ENCODE peak calls at places on chromosomes 6 and 20, in five cellular contexts. One of them, this sample, is unnamed. For H3K4me1 and H3K27me3, the result is how much of the 10 kb centered on the place peaks cover.

GRCh38 chr6:87731818-87732661 is 30.0 kb upstream of the AKIRIN2 start:
- DNase-seq in right lobe of liver: peak
- DNase-seq in CD4-positive, CD25-positive, alpha-beta regulatory T cell: peak
- DNase-seq in naive thymus-derived CD4-positive, alpha-beta T cell: peak
- DNase-seq in foreskin keratinocyte: peak
- DNase-seq in this sample: peak

GRCh38 chr6:8958894-8959511 is 523.7 kb upstream of the SLC35B3 start:
- DNase-seq in right lobe of liver: no peak
- DNase-seq in CD4-positive, CD25-positive, alpha-beta regulatory T cell: no peak
- DNase-seq in naive thymus-derived CD4-positive, alpha-beta T cell: no peak
- DNase-seq in foreskin keratinocyte: no peak
- DNase-seq in this sample: no peak

GRCh38 chr20:20233041-20233514 is 134.8 kb upstream of the INSM1 start:
- DNase-seq in right lobe of liver: no peak
- DNase-seq in CD4-positive, CD25-positive, alpha-beta regulatory T cell: no peak
- DNase-seq in naive thymus-derived CD4-positive, alpha-beta T cell: no peak
- DNase-seq in foreskin keratinocyte: no peak
- DNase-seq in this sample: no peak

GRCh38 chr6:167565884-167566491 is 241.1 kb downstream of the TTLL2 start:
- DNase-seq in right lobe of liver: no peak
- DNase-seq in CD4-positive, CD25-positive, alpha-beta regulatory T cell: no peak
- DNase-seq in naive thymus-derived CD4-positive, alpha-beta T cell: no peak
- DNase-seq in foreskin keratinocyte: no peak
- DNase-seq in this sample: no peak

GRCh38 chr20:4153251-4153650 is 137.9 kb upstream of the RNF24 start:
- DNase-seq in right lobe of liver: no peak
- DNase-seq in CD4-positive, CD25-positive, alpha-beta regulatory T cell: no peak
- DNase-seq in naive thymus-derived CD4-positive, alpha-beta T cell: no peak
- DNase-seq in foreskin keratinocyte: no peak
- DNase-seq in this sample: no peak

GRCh38 chr20:8964944-8965562 is 103.8 kb upstream of the PLCB4 start:
- DNase-seq in right lobe of liver: no peak
- DNase-seq in CD4-positive, CD25-positive, alpha-beta regulatory T cell: no peak
- DNase-seq in naive thymus-derived CD4-positive, alpha-beta T cell: no peak
- DNase-seq in foreskin keratinocyte: no peak
- DNase-seq in this sample: no peak

GRCh38 chr6:15260099-15260821 is 14.4 kb downstream of the JARID2 start:
- DNase-seq in right lobe of liver: no peak
- DNase-seq in CD4-positive, CD25-positive, alpha-beta regulatory T cell: no peak
- DNase-seq in naive thymus-derived CD4-positive, alpha-beta T cell: no peak
- DNase-seq in foreskin keratinocyte: no peak
- DNase-seq in this sample: no peak

GRCh38 chr20:45266977-45267376 is 12.6 kb upstream of the SLPI start:
- DNase-seq in right lobe of liver: no peak
- DNase-seq in CD4-positive, CD25-positive, alpha-beta regulatory T cell: no peak
- DNase-seq in naive thymus-derived CD4-positive, alpha-beta T cell: no peak
- DNase-seq in foreskin keratinocyte: no peak
- DNase-seq in this sample: no peak

GRCh38 chr6:157760589-157761330 is 62.3 kb upstream of the SNX9 start:
- DNase-seq in right lobe of liver: no peak
- DNase-seq in CD4-positive, CD25-positive, alpha-beta regulatory T cell: no peak
- DNase-seq in naive thymus-derived CD4-positive, alpha-beta T cell: no peak
- DNase-seq in foreskin keratinocyte: peak
- DNase-seq in this sample: no peak

GRCh38 chr6:18115356-18115755 is 7.1 kb downstream of the NHLRC1 start:
- DNase-seq in right lobe of liver: no peak
- DNase-seq in CD4-positive, CD25-positive, alpha-beta regulatory T cell: peak
- DNase-seq in naive thymus-derived CD4-positive, alpha-beta T cell: no peak
- DNase-seq in foreskin keratinocyte: peak
- DNase-seq in this sample: no peak

GRCh38 chr6:149480502-149481280 is 4.1 kb downstream of the ZC3H12D start:
- DNase-seq in right lobe of liver: no peak
- DNase-seq in CD4-positive, CD25-positive, alpha-beta regulatory T cell: no peak
- DNase-seq in naive thymus-derived CD4-positive, alpha-beta T cell: no peak
- DNase-seq in foreskin keratinocyte: no peak
- DNase-seq in this sample: peak
- H3K4me1 ChIP-seq in right lobe of liver: under half
- H3K4me1 ChIP-seq in CD4-positive, CD25-positive, alpha-beta regulatory T cell: half or more
- H3K4me1 ChIP-seq in naive thymus-derived CD4-positive, alpha-beta T cell: under half
- H3K4me1 ChIP-seq in foreskin keratinocyte: under half
- H3K4me1 ChIP-seq in this sample: half or more

GRCh38 chr20:57260959-57261357 is 5.5 kb downstream of the BMP7 start:
- DNase-seq in right lobe of liver: no peak
- DNase-seq in CD4-positive, CD25-positive, alpha-beta regulatory T cell: no peak
- DNase-seq in naive thymus-derived CD4-positive, alpha-beta T cell: no peak
- DNase-seq in foreskin keratinocyte: no peak
- DNase-seq in this sample: no peak
- H3K27me3 ChIP-seq in right lobe of liver: under half
- H3K27me3 ChIP-seq in CD4-positive, CD25-positive, alpha-beta regulatory T cell: under half
- H3K27me3 ChIP-seq in naive thymus-derived CD4-positive, alpha-beta T cell: under half
- H3K27me3 ChIP-seq in foreskin keratinocyte: half or more
- H3K27me3 ChIP-seq in this sample: under half

DNA sequence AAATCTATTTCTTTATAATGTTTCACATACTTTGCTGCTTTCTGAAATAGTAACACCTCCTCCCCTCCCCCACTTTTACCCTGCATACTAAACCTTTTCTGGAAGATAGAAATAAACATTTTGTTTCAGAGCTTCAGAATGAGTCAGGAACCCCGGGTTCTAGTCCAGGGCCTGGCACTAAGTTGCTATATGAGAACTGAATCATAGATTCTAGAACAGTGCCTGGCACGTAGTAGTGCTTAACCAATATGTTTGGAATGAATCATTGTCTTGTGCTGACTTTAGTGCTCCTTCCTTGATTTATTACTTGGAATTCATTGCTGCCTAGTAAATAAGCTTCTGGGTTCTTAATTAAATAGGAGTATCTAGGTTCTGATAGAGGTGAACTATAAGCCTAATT is 18.4 kb downstream of the TAB2 start:
- DNase-seq in right lobe of liver: no peak
- DNase-seq in CD4-positive, CD25-positive, alpha-beta regulatory T cell: peak
- DNase-seq in naive thymus-derived CD4-positive, alpha-beta T cell: no peak
- DNase-seq in foreskin keratinocyte: peak
- DNase-seq in this sample: no peak
- H3K4me1 ChIP-seq in right lobe of liver: half or more
- H3K4me1 ChIP-seq in CD4-positive, CD25-positive, alpha-beta regulatory T cell: half or more
- H3K4me1 ChIP-seq in naive thymus-derived CD4-positive, alpha-beta T cell: under half
- H3K4me1 ChIP-seq in foreskin keratinocyte: half or more
- H3K4me1 ChIP-seq in this sample: half or more

DNA sequence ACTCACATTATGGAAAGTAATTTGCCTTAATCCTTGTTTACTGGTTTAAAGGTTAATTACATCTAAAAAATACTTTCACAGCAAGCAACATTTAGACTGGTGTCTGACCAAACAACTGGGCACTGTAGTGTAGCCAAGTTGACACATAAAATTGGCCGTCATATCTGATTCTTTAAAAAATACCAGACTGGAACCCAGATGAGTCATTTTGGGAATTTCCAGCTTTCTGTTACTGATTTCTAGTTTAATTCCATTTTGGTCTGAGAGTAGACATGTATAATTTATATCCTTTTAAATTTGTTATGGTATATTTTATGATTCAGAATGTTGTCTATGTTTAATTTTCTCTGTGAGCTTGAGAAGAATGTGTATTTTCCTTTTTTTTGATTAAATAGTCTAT is 44.1 kb downstream of the SCP2D1 start:
- DNase-seq in right lobe of liver: no peak
- DNase-seq in CD4-positive, CD25-positive, alpha-beta regulatory T cell: no peak
- DNase-seq in naive thymus-derived CD4-positive, alpha-beta T cell: no peak
- DNase-seq in foreskin keratinocyte: no peak
- DNase-seq in this sample: no peak
- H3K27me3 ChIP-seq in right lobe of liver: under half
- H3K27me3 ChIP-seq in CD4-positive, CD25-positive, alpha-beta regulatory T cell: under half
- H3K27me3 ChIP-seq in naive thymus-derived CD4-positive, alpha-beta T cell: under half
- H3K27me3 ChIP-seq in foreskin keratinocyte: under half
- H3K27me3 ChIP-seq in this sample: under half

GRCh38 chr6:129938242-129939020 is 77.3 kb upstream of the TMEM244 start:
- DNase-seq in right lobe of liver: no peak
- DNase-seq in CD4-positive, CD25-positive, alpha-beta regulatory T cell: no peak
- DNase-seq in naive thymus-derived CD4-positive, alpha-beta T cell: no peak
- DNase-seq in foreskin keratinocyte: peak
- DNase-seq in this sample: no peak

GRCh38 chr6:129940454-129941195 is 77.8 kb upstream of the L3MBTL3 start:
- DNase-seq in right lobe of liver: no peak
- DNase-seq in CD4-positive, CD25-positive, alpha-beta regulatory T cell: no peak
- DNase-seq in naive thymus-derived CD4-positive, alpha-beta T cell: no peak
- DNase-seq in foreskin keratinocyte: no peak
- DNase-seq in this sample: no peak

GRCh38 chr6:129947797-129948196 is 70.6 kb upstream of the L3MBTL3 start:
- DNase-seq in right lobe of liver: no peak
- DNase-seq in CD4-positive, CD25-positive, alpha-beta regulatory T cell: no peak
- DNase-seq in naive thymus-derived CD4-positive, alpha-beta T cell: no peak
- DNase-seq in foreskin keratinocyte: no peak
- DNase-seq in this sample: no peak

GRCh38 chr6:129946439-129947140 is 71.8 kb upstream of the L3MBTL3 start:
- DNase-seq in right lobe of liver: no peak
- DNase-seq in CD4-positive, CD25-positive, alpha-beta regulatory T cell: no peak
- DNase-seq in naive thymus-derived CD4-positive, alpha-beta T cell: no peak
- DNase-seq in foreskin keratinocyte: no peak
- DNase-seq in this sample: no peak

GRCh38 chr6:129943637-129944271 is 74.6 kb upstream of the L3MBTL3 start:
- DNase-seq in right lobe of liver: no peak
- DNase-seq in CD4-positive, CD25-positive, alpha-beta regulatory T cell: no peak
- DNase-seq in naive thymus-derived CD4-positive, alpha-beta T cell: no peak
- DNase-seq in foreskin keratinocyte: no peak
- DNase-seq in this sample: no peak
- H3K4me1 ChIP-seq in right lobe of liver: under half
- H3K4me1 ChIP-seq in CD4-positive, CD25-positive, alpha-beta regulatory T cell: under half
- H3K4me1 ChIP-seq in naive thymus-derived CD4-positive, alpha-beta T cell: under half
- H3K4me1 ChIP-seq in foreskin keratinocyte: under half
- H3K4me1 ChIP-seq in this sample: under half

GRCh38 chr6:11097476-11097875 is 3.8 kb downstream of the SMIM13 start:
- DNase-seq in right lobe of liver: no peak
- DNase-seq in CD4-positive, CD25-positive, alpha-beta regulatory T cell: no peak
- DNase-seq in naive thymus-derived CD4-positive, alpha-beta T cell: no peak
- DNase-seq in foreskin keratinocyte: no peak
- DNase-seq in this sample: no peak
- H3K27me3 ChIP-seq in right lobe of liver: under half
- H3K27me3 ChIP-seq in CD4-positive, CD25-positive, alpha-beta regulatory T cell: under half
- H3K27me3 ChIP-seq in naive thymus-derived CD4-positive, alpha-beta T cell: under half
- H3K27me3 ChIP-seq in foreskin keratinocyte: under half
- H3K27me3 ChIP-seq in this sample: under half

This sample was measured in effector memory CD4-positive, alpha-beta T cell.